ENCODE peak calls at places on chromosomes 16 and 17, in ten cellular contexts. One of them, this sample, is unnamed. For H3K9me3 and H3K4me1, the result is how much of the 10 kb centered on the place peaks cover.

GRCh38 chr16:76899767-76900166 is 291.2 kb upstream of the MON1B start:
- DNase-seq in body of pancreas: no peak
- DNase-seq in right cardiac atrium: no peak
- DNase-seq in CD4-positive, alpha-beta memory T cell: no peak
- DNase-seq in left lung: no peak
- DNase-seq in BE2C: no peak
- DNase-seq in tibial artery: no peak
- DNase-seq in A549: no peak
- DNase-seq in upper lobe of right lung: no peak
- DNase-seq in stomach: no peak
- DNase-seq in this sample: no peak

GRCh38 chr16:67164599-67165061 is at the start of gene HSF4:
- DNase-seq in body of pancreas: peak
- DNase-seq in right cardiac atrium: peak
- DNase-seq in CD4-positive, alpha-beta memory T cell: no peak
- DNase-seq in left lung: peak
- DNase-seq in BE2C: peak
- DNase-seq in tibial artery: peak
- DNase-seq in A549: no peak
- DNase-seq in upper lobe of right lung: peak
- DNase-seq in stomach: peak
- DNase-seq in this sample: peak

GRCh38 chr16:80583466-80583865 is 42.7 kb downstream of the DYNLRB2 start:
- DNase-seq in body of pancreas: peak
- DNase-seq in right cardiac atrium: peak
- DNase-seq in CD4-positive, alpha-beta memory T cell: no peak
- DNase-seq in left lung: no peak
- DNase-seq in BE2C: no peak
- DNase-seq in tibial artery: peak
- DNase-seq in A549: no peak
- DNase-seq in upper lobe of right lung: no peak
- DNase-seq in stomach: no peak
- DNase-seq in this sample: peak

GRCh38 chr16:65833171-65833871 is 533.2 kb upstream of the CDH5 start:
- DNase-seq in body of pancreas: peak
- DNase-seq in right cardiac atrium: no peak
- DNase-seq in CD4-positive, alpha-beta memory T cell: no peak
- DNase-seq in left lung: no peak
- DNase-seq in BE2C: peak
- DNase-seq in tibial artery: no peak
- DNase-seq in A549: no peak
- DNase-seq in upper lobe of right lung: no peak
- DNase-seq in stomach: no peak
- DNase-seq in this sample: no peak

GRCh38 chr16:85878407-85878806 is 20.6 kb upstream of the IRF8 start:
- DNase-seq in body of pancreas: no peak
- DNase-seq in right cardiac atrium: no peak
- DNase-seq in CD4-positive, alpha-beta memory T cell: no peak
- DNase-seq in left lung: no peak
- DNase-seq in BE2C: no peak
- DNase-seq in tibial artery: no peak
- DNase-seq in A549: no peak
- DNase-seq in upper lobe of right lung: no peak
- DNase-seq in stomach: no peak
- DNase-seq in this sample: no peak

GRCh38 chr16:31451681-31452351 is 7.5 kb upstream of the ARMC5 start:
- DNase-seq in body of pancreas: peak
- DNase-seq in right cardiac atrium: peak
- DNase-seq in CD4-positive, alpha-beta memory T cell: no peak
- DNase-seq in left lung: no peak
- DNase-seq in BE2C: peak
- DNase-seq in tibial artery: peak
- DNase-seq in A549: peak
- DNase-seq in upper lobe of right lung: peak
- DNase-seq in stomach: peak
- DNase-seq in this sample: peak

GRCh38 chr16:30585022-30585399 is 486 bp downstream of the ZNF785 start:
- DNase-seq in body of pancreas: no peak
- DNase-seq in right cardiac atrium: peak
- DNase-seq in CD4-positive, alpha-beta memory T cell: no peak
- DNase-seq in left lung: no peak
- DNase-seq in BE2C: no peak
- DNase-seq in tibial artery: no peak
- DNase-seq in A549: no peak
- DNase-seq in upper lobe of right lung: no peak
- DNase-seq in stomach: no peak
- DNase-seq in this sample: no peak

GRCh38 chr17:73650617-73651200 is 6.5 kb upstream of the SDK2 start:
- DNase-seq in body of pancreas: no peak
- DNase-seq in right cardiac atrium: no peak
- DNase-seq in CD4-positive, alpha-beta memory T cell: no peak
- DNase-seq in left lung: no peak
- DNase-seq in BE2C: no peak
- DNase-seq in tibial artery: no peak
- DNase-seq in A549: no peak
- DNase-seq in upper lobe of right lung: peak
- DNase-seq in stomach: no peak
- DNase-seq in this sample: no peak

GRCh38 chr17:859461-860195 is 77.5 kb downstream of the MRM3 start:
- DNase-seq in body of pancreas: no peak
- DNase-seq in right cardiac atrium: no peak
- DNase-seq in CD4-positive, alpha-beta memory T cell: no peak
- DNase-seq in left lung: no peak
- DNase-seq in BE2C: no peak
- DNase-seq in tibial artery: no peak
- DNase-seq in A549: no peak
- DNase-seq in upper lobe of right lung: no peak
- DNase-seq in stomach: no peak
- DNase-seq in this sample: peak

GRCh38 chr17:48792033-48792798 is 24.8 kb downstream of the TTLL6 start:
- DNase-seq in body of pancreas: no peak
- DNase-seq in right cardiac atrium: no peak
- DNase-seq in CD4-positive, alpha-beta memory T cell: no peak
- DNase-seq in left lung: no peak
- DNase-seq in BE2C: no peak
- DNase-seq in tibial artery: no peak
- DNase-seq in A549: no peak
- DNase-seq in upper lobe of right lung: no peak
- DNase-seq in stomach: no peak
- DNase-seq in this sample: no peak

GRCh38 chr17:83201206-83202001 is 122.0 kb downstream of the METRNL start:
- DNase-seq in body of pancreas: peak
- DNase-seq in right cardiac atrium: peak
- DNase-seq in CD4-positive, alpha-beta memory T cell: no peak
- DNase-seq in left lung: peak
- DNase-seq in BE2C: peak
- DNase-seq in tibial artery: peak
- DNase-seq in A549: no peak
- DNase-seq in upper lobe of right lung: no peak
- DNase-seq in stomach: peak
- DNase-seq in this sample: no peak
- H3K9me3 ChIP-seq in body of pancreas: under half
- H3K9me3 ChIP-seq in right cardiac atrium: under half
- H3K9me3 ChIP-seq in CD4-positive, alpha-beta memory T cell: under half
- H3K9me3 ChIP-seq in left lung: under half
- H3K9me3 ChIP-seq in BE2C: under half
- H3K9me3 ChIP-seq in tibial artery: under half
- H3K9me3 ChIP-seq in A549: under half
- H3K9me3 ChIP-seq in upper lobe of right lung: under half
- H3K9me3 ChIP-seq in stomach: under half
- H3K9me3 ChIP-seq in this sample: under half

DNA sequence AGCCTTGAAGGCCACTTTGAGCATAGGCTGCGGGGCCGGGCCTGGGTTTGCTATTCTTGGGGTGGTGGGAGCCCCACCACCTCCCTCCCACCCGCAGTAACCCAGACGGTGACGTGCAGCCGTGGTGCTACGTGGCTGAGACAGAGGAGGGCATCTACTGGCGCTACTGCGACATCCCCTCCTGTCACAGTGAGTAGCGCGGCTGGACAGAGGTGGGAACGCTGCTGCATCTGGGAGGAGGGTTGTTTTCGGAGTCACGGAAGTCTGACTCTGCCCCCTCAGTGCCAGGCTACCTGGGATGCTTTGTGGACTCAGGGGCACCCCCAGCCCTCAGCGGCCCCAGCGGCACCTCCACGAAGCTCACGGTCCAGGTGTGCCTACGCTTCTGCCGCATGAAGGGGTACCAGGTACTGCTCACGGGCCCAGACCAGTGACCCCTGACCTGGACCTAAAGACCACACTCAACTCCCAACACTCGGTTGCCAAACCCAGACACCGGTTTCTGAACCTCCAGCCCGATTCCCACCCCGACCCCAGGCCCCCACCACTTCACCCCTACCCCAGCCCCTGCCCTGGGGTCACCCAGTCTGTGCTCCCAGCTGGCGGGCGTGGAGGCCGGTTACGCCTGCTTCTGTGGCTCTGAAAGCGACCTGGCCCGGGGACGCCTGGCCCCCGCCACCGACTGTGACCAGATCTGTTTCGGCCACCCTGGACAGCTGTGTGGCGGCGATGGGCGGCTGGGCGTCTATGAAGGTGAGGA is 2.1 kb downstream of the KREMEN2 start:
- DNase-seq in body of pancreas: no peak
- DNase-seq in right cardiac atrium: no peak
- DNase-seq in CD4-positive, alpha-beta memory T cell: no peak
- DNase-seq in left lung: no peak
- DNase-seq in BE2C: no peak
- DNase-seq in tibial artery: no peak
- DNase-seq in A549: no peak
- DNase-seq in upper lobe of right lung: no peak
- DNase-seq in stomach: no peak
- DNase-seq in this sample: no peak
- H3K4me1 ChIP-seq in body of pancreas: half or more
- H3K4me1 ChIP-seq in right cardiac atrium: under half
- H3K4me1 ChIP-seq in CD4-positive, alpha-beta memory T cell: half or more
- H3K4me1 ChIP-seq in left lung: half or more
- H3K4me1 ChIP-seq in BE2C: under half
- H3K4me1 ChIP-seq in tibial artery: half or more
- H3K4me1 ChIP-seq in A549: under half
- H3K4me1 ChIP-seq in upper lobe of right lung: under half
- H3K4me1 ChIP-seq in stomach: half or more
- H3K4me1 ChIP-seq in this sample: half or more

DNA sequence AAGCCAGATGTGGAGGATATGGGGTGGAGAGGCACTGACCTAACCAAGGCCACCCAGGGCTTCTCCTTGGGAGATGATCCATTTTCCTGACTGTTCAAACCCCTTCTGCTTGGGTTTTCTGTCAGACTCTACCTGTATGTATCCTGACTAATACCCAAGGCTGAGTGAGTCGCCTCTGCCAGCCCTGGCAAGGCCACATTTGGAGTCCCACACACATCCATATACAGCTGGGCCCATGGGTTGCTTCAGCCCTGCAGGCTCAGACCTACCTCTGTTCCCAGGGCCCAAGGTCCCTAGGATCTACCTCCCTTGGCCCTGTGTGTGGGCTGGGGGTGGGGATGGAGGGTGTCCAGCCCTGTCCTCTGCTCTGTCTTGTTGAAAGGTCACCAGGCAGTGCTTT is 24.5 kb downstream of the CCDC182 start:
- DNase-seq in body of pancreas: no peak
- DNase-seq in right cardiac atrium: no peak
- DNase-seq in CD4-positive, alpha-beta memory T cell: no peak
- DNase-seq in left lung: no peak
- DNase-seq in BE2C: no peak
- DNase-seq in tibial artery: no peak
- DNase-seq in A549: no peak
- DNase-seq in upper lobe of right lung: no peak
- DNase-seq in stomach: no peak
- DNase-seq in this sample: no peak
- H3K9me3 ChIP-seq in body of pancreas: under half
- H3K9me3 ChIP-seq in right cardiac atrium: under half
- H3K9me3 ChIP-seq in CD4-positive, alpha-beta memory T cell: under half
- H3K9me3 ChIP-seq in left lung: under half
- H3K9me3 ChIP-seq in BE2C: under half
- H3K9me3 ChIP-seq in tibial artery: under half
- H3K9me3 ChIP-seq in A549: under half
- H3K9me3 ChIP-seq in upper lobe of right lung: under half
- H3K9me3 ChIP-seq in stomach: under half
- H3K9me3 ChIP-seq in this sample: under half

DNA sequence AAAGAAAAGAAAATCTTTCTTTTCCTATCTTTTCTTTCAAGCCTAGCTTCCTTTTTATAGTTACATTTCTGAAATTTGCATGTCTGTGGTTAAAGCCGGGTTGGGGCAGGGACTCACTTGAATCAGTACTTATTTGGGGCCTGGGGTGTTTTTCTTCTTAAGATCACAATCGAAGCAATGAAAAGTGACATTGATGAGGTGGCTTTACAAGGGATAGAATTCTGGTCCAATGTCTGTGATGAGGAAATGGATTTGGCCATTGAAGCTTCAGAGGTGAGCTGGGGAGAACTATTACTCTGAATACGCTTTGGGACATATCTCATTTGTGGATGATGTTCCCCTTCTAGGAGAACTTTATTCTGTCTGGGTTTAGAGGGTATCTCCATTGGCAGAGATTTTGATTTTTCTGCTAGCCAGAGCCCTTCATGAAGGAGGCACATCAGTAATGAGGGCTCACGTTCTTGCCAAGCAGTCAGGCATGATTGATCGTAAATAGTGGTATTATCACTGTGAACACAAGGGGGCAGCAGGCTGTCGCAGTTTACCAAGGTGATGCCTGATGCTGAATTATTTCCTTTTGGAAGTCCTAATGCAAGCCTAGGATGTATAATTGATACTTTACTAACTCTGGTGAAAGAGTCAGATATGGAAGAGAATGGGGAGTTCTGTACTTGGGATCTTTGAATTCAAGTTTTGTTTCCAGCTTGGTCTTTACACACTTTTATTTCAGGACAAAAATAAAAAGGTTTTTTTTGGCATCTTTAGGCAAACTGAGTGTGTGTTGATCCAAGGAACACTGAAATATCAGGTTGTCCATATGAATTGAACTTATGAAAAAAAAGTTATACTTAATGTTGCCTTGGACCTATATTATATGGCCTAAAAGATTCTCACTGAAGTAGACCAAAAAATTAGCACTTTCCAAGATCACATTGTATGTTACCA is 14.6 kb downstream of the KPNB1 start:
- DNase-seq in body of pancreas: peak
- DNase-seq in right cardiac atrium: peak
- DNase-seq in CD4-positive, alpha-beta memory T cell: peak
- DNase-seq in left lung: no peak
- DNase-seq in BE2C: peak
- DNase-seq in tibial artery: peak
- DNase-seq in A549: peak
- DNase-seq in upper lobe of right lung: no peak
- DNase-seq in stomach: peak
- DNase-seq in this sample: no peak
- H3K4me1 ChIP-seq in body of pancreas: under half
- H3K4me1 ChIP-seq in right cardiac atrium: under half
- H3K4me1 ChIP-seq in CD4-positive, alpha-beta memory T cell: under half
- H3K4me1 ChIP-seq in left lung: half or more
- H3K4me1 ChIP-seq in BE2C: under half
- H3K4me1 ChIP-seq in tibial artery: under half
- H3K4me1 ChIP-seq in A549: under half
- H3K4me1 ChIP-seq in upper lobe of right lung: under half
- H3K4me1 ChIP-seq in stomach: under half
- H3K4me1 ChIP-seq in this sample: under half

GRCh38 chr17:27236710-27237315 is 57.1 kb upstream of the WSB1 start:
- DNase-seq in body of pancreas: peak
- DNase-seq in right cardiac atrium: peak
- DNase-seq in CD4-positive, alpha-beta memory T cell: peak
- DNase-seq in left lung: no peak
- DNase-seq in BE2C: peak
- DNase-seq in tibial artery: peak
- DNase-seq in A549: peak
- DNase-seq in upper lobe of right lung: no peak
- DNase-seq in stomach: peak
- DNase-seq in this sample: peak
- H3K9me3 ChIP-seq in body of pancreas: under half
- H3K9me3 ChIP-seq in right cardiac atrium: under half
- H3K9me3 ChIP-seq in CD4-positive, alpha-beta memory T cell: under half
- H3K9me3 ChIP-seq in left lung: under half
- H3K9me3 ChIP-seq in BE2C: under half
- H3K9me3 ChIP-seq in tibial artery: under half
- H3K9me3 ChIP-seq in A549: under half
- H3K9me3 ChIP-seq in upper lobe of right lung: under half
- H3K9me3 ChIP-seq in stomach: under half
- H3K9me3 ChIP-seq in this sample: under half

This sample was measured in left ventricle myocardium inferior.